ENCODE peak calls at places on chromosomes 7 and 10, in eight cellular contexts. N is neural crest cell, Q is type B pancreatic cell, P is heart left ventricle, J is fibroblast of the aortic adventitia, F is gastrocnemius medialis, B is AG10803, L is choroid plexus epithelial cell. I is an unnamed sample.

GRCh38 chr10:6987536-6987945 is 407.5 kb upstream of the PRKCQ start:
- DNase-seq in N (peak; percentile 40), Q (no peak), P (no peak), J (no peak), F (no peak), B (no peak), L (no peak), I (no peak)

GRCh38 chr7:1898628-1899185 is 228.6 kb downstream of the ELFN1 start:
- DNase-seq in N (no peak), Q (no peak), P (no peak), J (no peak), F (no peak), B (no peak), L (no peak), I (no peak)

GRCh38 chr10:77641788-77642397 is 4.3 kb upstream of the KCNMA1 start:
- DNase-seq in N (peak; percentile 70), Q (no peak), P (peak; percentile 48), J (peak; percentile 92), F (peak; percentile 49), B (peak; percentile 73), L (peak; percentile 88), I (no peak)

GRCh38 chr10:89693176-89693575 is 8.2 kb upstream of the KIF20B start:
- DNase-seq in N (no peak), Q (no peak), P (no peak), J (no peak), F (no peak), B (no peak), L (peak; percentile 68), I (no peak)

GRCh38 chr10:44125879-44126675 is 258.8 kb downstream of the CXCL12 start:
- DNase-seq in N (no peak), Q (no peak), P (no peak), J (peak; percentile 65), F (peak; percentile 37), B (peak; percentile 98), L (peak; percentile 59), I (no peak)

GRCh38 chr7:158702944-158703343 is 1.7 kb downstream of the NCAPG2 start:
- DNase-seq in N (no peak), Q (no peak), P (no peak), J (no peak), F (no peak), B (no peak), L (no peak), I (no peak)

GRCh38 chr10:26574783-26575182 is 122.7 kb upstream of the PDSS1 start:
- DNase-seq in N (no peak), Q (no peak), P (no peak), J (no peak), F (no peak), B (no peak), L (no peak), I (no peak)

GRCh38 chr7:73983437-73984164 is 44.4 kb upstream of the ELN start:
- DNase-seq in N (no peak), Q (no peak), P (no peak), J (no peak), F (no peak), B (no peak), L (no peak), I (no peak)

GRCh38 chr10:84054743-84055142 is 84.6 kb upstream of the GHITM start:
- DNase-seq in N (no peak), Q (no peak), P (no peak), J (no peak), F (no peak), B (no peak), L (no peak), I (no peak)

GRCh38 chr7:41143074-41143473 is 559.8 kb downstream of the INHBA start:
- DNase-seq in N (no peak), Q (no peak), P (no peak), J (no peak), F (no peak), B (peak; percentile 65), L (no peak), I (no peak)

GRCh38 chr7:1649751-1650326 is 20.2 kb upstream of the ELFN1 start:
- DNase-seq in N (no peak), Q (no peak), P (no peak), J (no peak), F (no peak), B (no peak), L (no peak), I (no peak)

GRCh38 chr7:137930616-137931015 is 71.3 kb downstream of the CREB3L2 start:
- DNase-seq in N (no peak), Q (no peak), P (no peak), J (peak; percentile 93), F (no peak), B (peak; percentile 80), L (peak; percentile 88), I (no peak)

GRCh38 chr10:70053896-70054641 is 1.4 kb downstream of the MACROH2A2 start:
- DNase-seq in N (peak; percentile 37), Q (peak; percentile 79), P (peak; percentile 25), J (peak; percentile 10), F (no peak), B (peak; percentile 6), L (peak; percentile 11), I (peak; percentile 87)

GRCh38 chr7:295155-296154 is 5.5 kb downstream of the FOXL3 start:
- DNase-seq in N (no peak), Q (no peak), P (no peak), J (no peak), F (no peak), B (no peak), L (no peak), I (no peak)

GRCh38 chr10:100516847-100517246 is 2.8 kb downstream of the SEC31B start:
- DNase-seq in N (no peak), Q (no peak), P (no peak), J (no peak), F (peak; percentile 88), B (no peak), L (peak; percentile 51), I (no peak)

GRCh38 chr10:117441812-117442443 is 66.7 kb upstream of the PDZD8 start:
- DNase-seq in N (no peak), Q (no peak), P (no peak), J (peak; percentile 90), F (no peak), B (peak; percentile 99), L (no peak), I (no peak)

DNA sequence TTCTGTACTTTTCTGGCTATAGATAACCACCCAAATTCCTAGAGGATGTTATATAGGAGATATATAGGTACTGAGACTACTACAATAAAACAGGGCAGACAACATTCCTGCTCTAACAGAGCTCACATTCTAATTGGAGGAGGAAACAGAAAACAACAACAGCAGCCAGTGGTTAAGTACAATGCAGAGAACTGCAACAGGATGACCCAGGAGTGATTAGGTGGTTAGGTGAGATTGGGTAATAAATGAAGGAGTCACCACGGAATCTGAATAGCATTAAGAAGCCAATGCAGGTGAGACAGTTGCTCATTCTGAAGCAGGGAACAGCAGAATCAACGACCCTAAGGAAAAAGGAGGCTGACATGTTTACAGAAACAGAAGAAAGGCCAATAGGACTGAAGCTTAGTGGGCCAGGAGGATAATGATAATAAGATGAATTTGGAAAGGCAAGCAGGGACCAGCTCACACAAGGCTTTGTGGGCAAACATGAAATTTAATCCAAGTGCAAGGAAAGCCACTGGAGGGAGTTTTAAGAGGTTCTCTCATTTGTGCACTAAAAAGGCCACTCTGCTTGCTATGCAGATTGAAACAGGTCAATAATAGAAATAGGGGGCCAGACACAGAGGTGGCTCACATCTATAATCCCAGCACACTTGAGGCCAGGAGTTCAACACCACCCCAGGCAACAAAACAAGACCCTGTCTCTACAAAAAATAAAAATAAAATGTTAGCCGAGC is 16.9 kb upstream of the REEP3 start:
- DNase-seq in N (no peak), Q (no peak), P (no peak), J (no peak), F (no peak), B (no peak), L (no peak), I (no peak)
- TF ChIP-seq CTCF in N (no peak), Q (no peak), P (no peak), J (no peak), F (no peak), B (peak; percentile 19), L (peak; percentile 27), I (no peak)

DNA sequence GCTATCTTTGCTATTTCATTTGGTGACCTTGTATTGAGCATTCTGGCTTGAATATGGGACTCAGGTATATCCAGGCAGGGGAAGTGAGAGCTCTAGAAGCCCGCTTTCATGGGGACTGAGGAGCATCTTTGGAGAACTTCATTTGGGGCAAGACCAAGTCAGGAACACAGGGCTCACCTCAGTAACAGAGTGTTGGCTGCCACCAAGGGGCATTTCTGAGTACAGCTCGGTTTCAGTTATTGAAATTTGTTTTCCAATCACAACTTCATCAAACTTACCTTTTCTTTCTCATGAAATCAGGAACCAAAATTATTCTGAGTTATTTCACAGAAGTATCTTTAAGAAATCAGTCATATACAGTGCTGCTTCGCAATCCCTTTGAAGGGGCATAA is 337.2 kb downstream of the C7orf25 start:
- DNase-seq in N (no peak), Q (no peak), P (no peak), J (peak; percentile 9), F (no peak), B (peak; percentile 13), L (peak; percentile 7), I (no peak)
- TF ChIP-seq CTCF in N (peak; percentile 25), Q (peak; percentile 41), P (no peak), J (peak; percentile 16), F (no peak), B (peak; percentile 57), L (peak; percentile 33), I (peak; percentile 61)

GRCh38 chr10:1538531-1539061 is 198.7 kb downstream of the ADARB2 start:
- DNase-seq in N (no peak), Q (no peak), P (no peak), J (no peak), F (no peak), B (no peak), L (no peak), I (no peak)
- TF ChIP-seq CTCF in N (no peak), Q (no peak), P (no peak), J (no peak), F (no peak), B (no peak), L (no peak), I (no peak)

GRCh38 chr10:103980246-103980906 is 13.4 kb downstream of the SLK start:
- DNase-seq in N (no peak), Q (no peak), P (no peak), J (no peak), F (no peak), B (no peak), L (no peak), I (no peak)

GRCh38 chr10:103985726-103986125 is 18.8 kb downstream of the SLK start:
- DNase-seq in N (no peak), Q (no peak), P (no peak), J (peak; percentile 6), F (no peak), B (no peak), L (peak; percentile 44), I (no peak)

GRCh38 chr10:103983367-103983911 is 16.5 kb downstream of the SLK start:
- DNase-seq in N (no peak), Q (no peak), P (no peak), J (peak; percentile 10), F (no peak), B (no peak), L (no peak), I (no peak)

GRCh38 chr10:103979530-103979929 is 12.6 kb downstream of the SLK start:
- DNase-seq in N (no peak), Q (no peak), P (no peak), J (no peak), F (no peak), B (no peak), L (no peak), I (no peak)

DNA sequence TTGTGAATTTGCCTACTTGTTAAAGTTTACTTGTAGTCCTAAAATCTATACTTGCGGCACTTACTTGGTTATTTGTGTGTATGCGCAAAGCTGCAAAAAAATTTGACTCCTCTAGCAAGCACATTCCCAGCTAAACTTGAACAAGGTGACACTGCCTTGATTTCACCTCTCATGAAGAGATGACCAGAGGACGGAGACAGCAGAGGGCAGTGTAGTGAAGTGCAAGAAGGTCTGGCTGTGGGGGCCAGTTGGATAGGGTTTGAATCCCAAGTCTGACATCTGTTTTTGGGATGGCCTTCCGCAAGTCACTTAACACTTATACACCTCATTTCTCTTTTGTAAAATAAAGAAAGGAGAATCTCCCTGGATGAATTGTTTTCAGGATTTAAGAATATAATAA is 15.7 kb downstream of the SLK start:
- DNase-seq in N (no peak), Q (no peak), P (no peak), J (no peak), F (no peak), B (no peak), L (no peak), I (no peak)
- TF ChIP-seq CTCF in N (peak; percentile 26), Q (peak; percentile 42), P (no peak), J (no peak), F (no peak), B (peak; percentile 15), L (peak; percentile 41), I (peak; percentile 18)

I was measured in osteocyte.